ENCODE peak calls at places on chromosomes 3 and 15, in ten cellular contexts. One of them, this sample, is unnamed.

GRCh38 chr3:195172285-195172684 is 98.7 kb downstream of the XXYLT1 start:
- DNase-seq in GM12865: no peak
- DNase-seq in cardiac muscle cell: no peak
- DNase-seq in kidney epithelial cell: no peak
- DNase-seq in right cardiac atrium: no peak
- DNase-seq in aorta: no peak
- DNase-seq in AG10803: no peak
- DNase-seq in astrocyte of the spinal cord: peak
- DNase-seq in A549: no peak
- DNase-seq in lower lobe of right lung: no peak
- DNase-seq in this sample: peak

GRCh38 chr15:84789762-84790161 is 27.4 kb upstream of the ALPK3 start:
- DNase-seq in aorta: no peak
- DNase-seq in A549: no peak
- DNase-seq in lower lobe of right lung: no peak
- DNase-seq in GM12865: peak
- DNase-seq in kidney epithelial cell: no peak
- DNase-seq in astrocyte of the spinal cord: no peak
- DNase-seq in cardiac muscle cell: peak
- DNase-seq in AG10803: no peak
- DNase-seq in right cardiac atrium: no peak
- DNase-seq in this sample: no peak

GRCh38 chr15:81856627-81857026 is 189.2 kb downstream of the MEX3B start:
- DNase-seq in cardiac muscle cell: no peak
- DNase-seq in AG10803: no peak
- DNase-seq in aorta: no peak
- DNase-seq in astrocyte of the spinal cord: no peak
- DNase-seq in kidney epithelial cell: no peak
- DNase-seq in lower lobe of right lung: no peak
- DNase-seq in GM12865: no peak
- DNase-seq in right cardiac atrium: no peak
- DNase-seq in A549: no peak
- DNase-seq in this sample: no peak

GRCh38 chr3:101039285-101039684 is 46.1 kb upstream of the ABI3BP start:
- DNase-seq in kidney epithelial cell: no peak
- DNase-seq in astrocyte of the spinal cord: no peak
- DNase-seq in aorta: no peak
- DNase-seq in AG10803: no peak
- DNase-seq in lower lobe of right lung: no peak
- DNase-seq in right cardiac atrium: no peak
- DNase-seq in cardiac muscle cell: peak
- DNase-seq in GM12865: no peak
- DNase-seq in A549: no peak
- DNase-seq in this sample: no peak

GRCh38 chr3:150744041-150745026 is 18.6 kb downstream of the SIAH2 start:
- DNase-seq in astrocyte of the spinal cord: no peak
- DNase-seq in right cardiac atrium: no peak
- DNase-seq in A549: no peak
- DNase-seq in AG10803: no peak
- DNase-seq in kidney epithelial cell: no peak
- DNase-seq in aorta: no peak
- DNase-seq in lower lobe of right lung: no peak
- DNase-seq in cardiac muscle cell: no peak
- DNase-seq in GM12865: no peak
- DNase-seq in this sample: no peak

GRCh38 chr15:58330836-58331561 is 100.8 kb upstream of the LIPC start:
- DNase-seq in lower lobe of right lung: peak
- DNase-seq in A549: no peak
- DNase-seq in AG10803: no peak
- DNase-seq in aorta: no peak
- DNase-seq in right cardiac atrium: no peak
- DNase-seq in GM12865: no peak
- DNase-seq in cardiac muscle cell: no peak
- DNase-seq in kidney epithelial cell: no peak
- DNase-seq in astrocyte of the spinal cord: no peak
- DNase-seq in this sample: peak

GRCh38 chr3:135752851-135753250 is 212.7 kb upstream of the PPP2R3A start:
- DNase-seq in astrocyte of the spinal cord: no peak
- DNase-seq in cardiac muscle cell: peak
- DNase-seq in GM12865: peak
- DNase-seq in A549: no peak
- DNase-seq in right cardiac atrium: no peak
- DNase-seq in AG10803: no peak
- DNase-seq in aorta: no peak
- DNase-seq in lower lobe of right lung: no peak
- DNase-seq in kidney epithelial cell: no peak
- DNase-seq in this sample: no peak

GRCh38 chr3:16300881-16301359 is 35.9 kb downstream of the OXNAD1 start:
- DNase-seq in cardiac muscle cell: no peak
- DNase-seq in aorta: no peak
- DNase-seq in kidney epithelial cell: no peak
- DNase-seq in right cardiac atrium: no peak
- DNase-seq in astrocyte of the spinal cord: no peak
- DNase-seq in lower lobe of right lung: no peak
- DNase-seq in AG10803: no peak
- DNase-seq in A549: no peak
- DNase-seq in GM12865: peak
- DNase-seq in this sample: no peak

GRCh38 chr15:48790716-48791115 is 20.2 kb downstream of the CEP152 start:
- DNase-seq in lower lobe of right lung: no peak
- DNase-seq in A549: no peak
- DNase-seq in right cardiac atrium: no peak
- DNase-seq in AG10803: peak
- DNase-seq in kidney epithelial cell: no peak
- DNase-seq in GM12865: no peak
- DNase-seq in cardiac muscle cell: no peak
- DNase-seq in aorta: no peak
- DNase-seq in astrocyte of the spinal cord: no peak
- DNase-seq in this sample: peak

GRCh38 chr3:43262194-43262593 is 24.1 kb upstream of the SNRK start:
- DNase-seq in kidney epithelial cell: no peak
- DNase-seq in right cardiac atrium: no peak
- DNase-seq in AG10803: no peak
- DNase-seq in cardiac muscle cell: no peak
- DNase-seq in A549: no peak
- DNase-seq in aorta: no peak
- DNase-seq in lower lobe of right lung: no peak
- DNase-seq in astrocyte of the spinal cord: no peak
- DNase-seq in GM12865: no peak
- DNase-seq in this sample: no peak

GRCh38 chr3:129688310-129688895 is 81.9 kb upstream of the PLXND1 start:
- DNase-seq in astrocyte of the spinal cord: peak
- DNase-seq in lower lobe of right lung: peak
- DNase-seq in A549: no peak
- DNase-seq in aorta: peak
- DNase-seq in right cardiac atrium: peak
- DNase-seq in GM12865: no peak
- DNase-seq in kidney epithelial cell: no peak
- DNase-seq in cardiac muscle cell: peak
- DNase-seq in AG10803: peak
- DNase-seq in this sample: peak

DNA sequence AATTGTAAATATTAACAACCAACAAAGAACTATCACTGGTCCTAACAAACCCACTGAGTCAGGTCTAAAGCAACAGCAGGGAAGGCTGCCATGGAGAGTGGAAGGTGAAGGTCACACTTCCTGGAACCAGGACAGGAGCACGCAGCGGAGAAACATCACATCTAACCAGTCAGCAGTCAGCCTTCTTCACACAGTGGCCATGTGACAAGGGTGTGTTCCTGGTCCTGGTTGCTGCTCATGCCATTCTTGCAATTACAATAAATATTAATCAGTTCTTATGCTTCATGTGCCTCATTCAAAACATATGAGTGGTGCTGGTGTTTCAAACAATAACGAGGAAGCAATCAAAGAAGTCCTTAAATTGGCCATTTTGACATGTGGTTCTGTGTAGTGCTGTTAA is 162.8 kb downstream of the ARRDC4 start:
- DNase-seq in AG10803: peak
- DNase-seq in GM12865: no peak
- DNase-seq in A549: no peak
- DNase-seq in astrocyte of the spinal cord: no peak
- DNase-seq in aorta: no peak
- DNase-seq in lower lobe of right lung: no peak
- DNase-seq in right cardiac atrium: no peak
- DNase-seq in kidney epithelial cell: no peak
- DNase-seq in cardiac muscle cell: no peak
- DNase-seq in this sample: peak
- H3K4me3 ChIP-seq in AG10803: no peak
- H3K4me3 ChIP-seq in GM12865: no peak
- H3K4me3 ChIP-seq in A549: no peak
- H3K4me3 ChIP-seq in astrocyte of the spinal cord: no peak
- H3K4me3 ChIP-seq in aorta: no peak
- H3K4me3 ChIP-seq in lower lobe of right lung: no peak
- H3K4me3 ChIP-seq in right cardiac atrium: no peak
- H3K4me3 ChIP-seq in kidney epithelial cell: no peak
- H3K4me3 ChIP-seq in cardiac muscle cell: no peak
- H3K4me3 ChIP-seq in this sample: no peak

GRCh38 chr3:182309120-182309519 is 484.2 kb upstream of the ATP11B start:
- DNase-seq in cardiac muscle cell: peak
- DNase-seq in astrocyte of the spinal cord: no peak
- DNase-seq in kidney epithelial cell: no peak
- DNase-seq in A549: no peak
- DNase-seq in aorta: no peak
- DNase-seq in AG10803: no peak
- DNase-seq in lower lobe of right lung: no peak
- DNase-seq in right cardiac atrium: no peak
- DNase-seq in GM12865: no peak
- DNase-seq in this sample: no peak
- H3K4me3 ChIP-seq in cardiac muscle cell: no peak
- H3K4me3 ChIP-seq in astrocyte of the spinal cord: no peak
- H3K4me3 ChIP-seq in kidney epithelial cell: no peak
- H3K4me3 ChIP-seq in A549: no peak
- H3K4me3 ChIP-seq in aorta: no peak
- H3K4me3 ChIP-seq in AG10803: no peak
- H3K4me3 ChIP-seq in lower lobe of right lung: no peak
- H3K4me3 ChIP-seq in right cardiac atrium: no peak
- H3K4me3 ChIP-seq in GM12865: no peak
- H3K4me3 ChIP-seq in this sample: no peak

DNA sequence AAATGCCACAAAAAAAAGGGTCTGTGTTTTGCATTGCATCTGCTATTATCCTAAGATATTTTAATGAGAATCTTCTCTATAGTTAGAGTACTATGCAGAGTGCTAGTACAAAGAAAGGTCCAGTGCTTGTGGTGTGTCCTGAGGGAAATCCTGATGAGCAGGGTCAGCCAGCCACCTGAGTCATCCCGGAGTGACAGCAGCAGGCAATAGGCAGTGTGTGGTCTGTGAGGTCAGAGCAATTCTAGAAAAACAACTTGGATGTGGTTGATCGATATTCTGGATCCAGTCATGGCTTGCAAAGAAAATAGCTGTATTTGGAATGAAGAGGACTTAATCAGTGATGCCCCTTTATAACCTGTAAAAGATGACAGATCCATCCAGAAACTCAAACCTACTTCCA is 119.2 kb downstream of the CTNNB1 start:
- DNase-seq in astrocyte of the spinal cord: peak
- DNase-seq in aorta: no peak
- DNase-seq in AG10803: peak
- DNase-seq in cardiac muscle cell: no peak
- DNase-seq in A549: no peak
- DNase-seq in GM12865: no peak
- DNase-seq in lower lobe of right lung: no peak
- DNase-seq in right cardiac atrium: no peak
- DNase-seq in kidney epithelial cell: peak
- DNase-seq in this sample: peak
- H3K4me3 ChIP-seq in astrocyte of the spinal cord: no peak
- H3K4me3 ChIP-seq in aorta: no peak
- H3K4me3 ChIP-seq in AG10803: no peak
- H3K4me3 ChIP-seq in cardiac muscle cell: no peak
- H3K4me3 ChIP-seq in A549: no peak
- H3K4me3 ChIP-seq in GM12865: no peak
- H3K4me3 ChIP-seq in lower lobe of right lung: no peak
- H3K4me3 ChIP-seq in right cardiac atrium: no peak
- H3K4me3 ChIP-seq in kidney epithelial cell: no peak
- H3K4me3 ChIP-seq in this sample: no peak

GRCh38 chr15:26017665-26018064 is 154.5 kb upstream of the ATP10A start:
- DNase-seq in kidney epithelial cell: no peak
- DNase-seq in astrocyte of the spinal cord: no peak
- DNase-seq in A549: no peak
- DNase-seq in right cardiac atrium: no peak
- DNase-seq in AG10803: no peak
- DNase-seq in GM12865: no peak
- DNase-seq in lower lobe of right lung: no peak
- DNase-seq in cardiac muscle cell: no peak
- DNase-seq in aorta: no peak
- DNase-seq in this sample: no peak
- H3K4me3 ChIP-seq in kidney epithelial cell: no peak
- H3K4me3 ChIP-seq in astrocyte of the spinal cord: no peak
- H3K4me3 ChIP-seq in A549: no peak
- H3K4me3 ChIP-seq in right cardiac atrium: no peak
- H3K4me3 ChIP-seq in AG10803: no peak
- H3K4me3 ChIP-seq in GM12865: no peak
- H3K4me3 ChIP-seq in lower lobe of right lung: no peak
- H3K4me3 ChIP-seq in cardiac muscle cell: no peak
- H3K4me3 ChIP-seq in aorta: no peak
- H3K4me3 ChIP-seq in this sample: no peak

GRCh38 chr15:62902821-62903220 is 139.7 kb upstream of the TPM1 start:
- DNase-seq in cardiac muscle cell: no peak
- DNase-seq in kidney epithelial cell: no peak
- DNase-seq in lower lobe of right lung: no peak
- DNase-seq in GM12865: no peak
- DNase-seq in AG10803: no peak
- DNase-seq in A549: no peak
- DNase-seq in astrocyte of the spinal cord: no peak
- DNase-seq in aorta: no peak
- DNase-seq in right cardiac atrium: no peak
- DNase-seq in this sample: no peak
- H3K4me3 ChIP-seq in cardiac muscle cell: no peak
- H3K4me3 ChIP-seq in kidney epithelial cell: no peak
- H3K4me3 ChIP-seq in lower lobe of right lung: no peak
- H3K4me3 ChIP-seq in GM12865: no peak
- H3K4me3 ChIP-seq in AG10803: no peak
- H3K4me3 ChIP-seq in A549: no peak
- H3K4me3 ChIP-seq in astrocyte of the spinal cord: no peak
- H3K4me3 ChIP-seq in aorta: no peak
- H3K4me3 ChIP-seq in right cardiac atrium: no peak
- H3K4me3 ChIP-seq in this sample: no peak

GRCh38 chr3:136860541-136860940 is 1.5 kb upstream of the NCK1 start:
- DNase-seq in cardiac muscle cell: peak
- DNase-seq in aorta: no peak
- DNase-seq in A549: no peak
- DNase-seq in kidney epithelial cell: no peak
- DNase-seq in right cardiac atrium: no peak
- DNase-seq in AG10803: peak
- DNase-seq in lower lobe of right lung: no peak
- DNase-seq in astrocyte of the spinal cord: peak
- DNase-seq in GM12865: peak
- DNase-seq in this sample: peak
- H3K4me3 ChIP-seq in cardiac muscle cell: peak
- H3K4me3 ChIP-seq in aorta: no peak
- H3K4me3 ChIP-seq in A549: no peak
- H3K4me3 ChIP-seq in kidney epithelial cell: no peak
- H3K4me3 ChIP-seq in right cardiac atrium: peak
- H3K4me3 ChIP-seq in AG10803: peak
- H3K4me3 ChIP-seq in lower lobe of right lung: peak
- H3K4me3 ChIP-seq in astrocyte of the spinal cord: peak
- H3K4me3 ChIP-seq in GM12865: peak
- H3K4me3 ChIP-seq in this sample: peak

This sample was measured in fibroblast of mammary gland.